ENCODE peak calls at places on chromosomes 2 and 18, in five cellular contexts. U is trophoblast cell, P is mesenchymal stem cell, H is H9, Z is neuronal stem cell. X is an unnamed sample.

GRCh38 chr18:9653390-9653789 is 39.0 kb upstream of the PPP4R1 start:
- DNase-seq in P (peak), Z (no peak), H (no peak), U (no peak), X (no peak)

GRCh38 chr2:61759718-61760117 is 94.1 kb downstream of the FAM161A start:
- DNase-seq in H (no peak), U (no peak), Z (no peak), P (peak), X (no peak)

GRCh38 chr2:237191693-237192076 is 106.0 kb downstream of the COPS8 start:
- DNase-seq in Z (no peak), H (no peak), U (no peak), P (no peak), X (no peak)

GRCh38 chr2:43003702-43004101 is 211.3 kb upstream of the HAAO start:
- DNase-seq in H (no peak), U (no peak), Z (no peak), P (no peak), X (no peak)

GRCh38 chr2:173884403-173884802 is 80.8 kb downstream of the SP3 start:
- DNase-seq in H (peak), P (peak), Z (peak), U (peak), X (no peak)

GRCh38 chr2:8378016-8378810 is 303.6 kb upstream of the ID2 start:
- DNase-seq in H (no peak), P (no peak), U (no peak), Z (no peak), X (no peak)

GRCh38 chr2:123738643-123739042 is 286.4 kb upstream of the CNTNAP5 start:
- DNase-seq in H (no peak), Z (no peak), P (peak), U (peak), X (no peak)

GRCh38 chr2:101787097-101787496 is 89.6 kb downstream of the MAP4K4 start:
- DNase-seq in P (no peak), H (no peak), Z (no peak), U (no peak), X (no peak)

GRCh38 chr18:35162995-35163394 is 77.8 kb upstream of the ZNF397 start:
- DNase-seq in Z (no peak), U (no peak), H (no peak), P (no peak), X (no peak)

GRCh38 chr2:85647823-85648526 is 20.0 kb downstream of the SFTPB start:
- DNase-seq in Z (no peak), H (no peak), P (no peak), U (no peak), X (no peak)

GRCh38 chr2:113198790-113199612 is 25.2 kb downstream of the PSD4 start:
- DNase-seq in U (peak), Z (peak), H (peak), P (peak), X (peak)

GRCh38 chr2:20213651-20214565 is 11.0 kb downstream of the SDC1 start:
- DNase-seq in P (no peak), Z (no peak), U (peak), H (no peak), X (no peak)

GRCh38 chr18:48790869-48791635 is 159.7 kb downstream of the SMAD7 start:
- DNase-seq in Z (no peak), H (no peak), P (no peak), U (no peak), X (no peak)

GRCh38 chr18:44986933-44987332 is 306.2 kb downstream of the SETBP1 start:
- DNase-seq in H (no peak), Z (no peak), U (peak), P (peak), X (no peak)

GRCh38 chr18:14979875-14980274 is 231.9 kb downstream of the ANKRD30B start:
- DNase-seq in H (no peak), P (no peak), U (no peak), Z (no peak), X (no peak)

GRCh38 chr2:96507957-96508520 is 2.9 kb upstream of the NEURL3 start:
- DNase-seq in Z (peak), P (peak), H (peak), U (peak), X (peak)

GRCh38 chr2:121237980-121238665 is 46.9 kb downstream of the TFCP2L1 start:
- DNase-seq in U (no peak), Z (no peak), H (no peak), P (no peak), X (no peak)

GRCh38 chr2:151771599-151772358 is 37.5 kb upstream of the NEB start:
- DNase-seq in H (no peak), P (peak), U (peak), Z (no peak), X (no peak)

GRCh38 chr18:33837191-33837590 is 259.2 kb downstream of the ASXL3 start:
- DNase-seq in Z (no peak), U (no peak), P (no peak), H (no peak), X (no peak)

GRCh38 chr2:239482801-239483712 is 82.2 kb upstream of the HDAC4 start:
- DNase-seq in H (no peak), U (no peak), Z (no peak), P (no peak), X (no peak)

GRCh38 chr2:200396726-200397348 is 90.3 kb downstream of the SPATS2L start:
- DNase-seq in P (peak), H (no peak), U (no peak), Z (no peak), X (no peak)

GRCh38 chr2:190407662-190408537 is at the start of gene MFSD6:
- DNase-seq in U (peak), Z (peak), H (peak), P (no peak), X (no peak)

GRCh38 chr2:177675256-177676220 is 283.0 kb downstream of the AGPS start:
- DNase-seq in U (no peak), P (no peak), Z (no peak), H (no peak), X (no peak)

GRCh38 chr2:207224814-207225482 is 59.2 kb upstream of the KLF7 start:
- DNase-seq in U (no peak), P (no peak), Z (no peak), H (no peak), X (no peak)

GRCh38 chr2:159228006-159228655 is 58.4 kb downstream of the WDSUB1 start:
- DNase-seq in H (no peak), U (no peak), P (no peak), Z (no peak), X (peak)

GRCh38 chr2:120938132-120938771 is 202.6 kb downstream of the GLI2 start:
- DNase-seq in Z (no peak), H (no peak), U (no peak), P (peak), X (no peak)

GRCh38 chr2:174438146-174438886 is 42.8 kb downstream of the SCRN3 start:
- DNase-seq in P (no peak), U (no peak), Z (no peak), H (no peak), X (no peak)

GRCh38 chr18:76687271-76688006 is 134.9 kb upstream of the ZNF236 start:
- DNase-seq in H (no peak), U (no peak), P (peak), Z (no peak), X (no peak)

GRCh38 chr2:60819155-60819862 is 62.1 kb upstream of the REL start:
- DNase-seq in Z (no peak), U (no peak), H (no peak), P (no peak), X (no peak)

GRCh38 chr2:199850718-199851498 is at the start of gene FTCDNL1:
- DNase-seq in P (peak), Z (peak), U (peak), H (peak), X (no peak)

GRCh38 chr2:222271854-222272253 is 26.9 kb downstream of the PAX3 start:
- DNase-seq in P (no peak), H (no peak), U (no peak), Z (no peak), X (no peak)

GRCh38 chr2:219331560-219332213 is 857 bp downstream of the RESP18 start:
- DNase-seq in P (peak), H (peak), U (peak), Z (peak), X (peak)

GRCh38 chr18:77090546-77091200 is 41.9 kb downstream of the MBP start:
- DNase-seq in Z (no peak), U (peak), H (no peak), P (no peak), X (no peak)

GRCh38 chr2:219157396-219157795 is 3.2 kb downstream of the NHEJ1 start:
- DNase-seq in U (no peak), H (no peak), P (no peak), Z (no peak), X (no peak)

GRCh38 chr2:231212329-231212845 is 14.0 kb downstream of the ARMC9 start:
- DNase-seq in U (no peak), Z (no peak), P (no peak), H (no peak), X (no peak)

DNA sequence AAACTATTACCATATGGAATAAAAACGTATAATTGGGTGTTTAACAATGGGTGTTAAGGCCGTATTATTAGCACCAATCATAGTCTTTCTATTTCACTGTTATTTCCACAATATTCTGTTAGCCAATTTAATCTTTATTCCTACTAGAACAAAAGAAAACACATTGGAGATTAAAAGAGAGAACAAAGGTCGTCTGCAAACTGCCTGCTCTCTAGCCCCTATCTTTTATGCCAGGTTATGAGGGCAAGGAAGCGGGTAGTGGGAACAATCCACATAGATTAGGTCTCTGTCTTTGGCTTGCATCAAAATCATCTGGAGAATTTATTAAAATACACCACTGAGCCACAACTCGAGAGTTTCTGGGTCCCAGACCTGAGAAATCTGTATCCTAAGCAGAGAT is 69.3 kb upstream of the DSC1 start:
- DNase-seq in P (no peak), U (no peak), Z (no peak), H (no peak), X (no peak)
- H2BK12ac ChIP-seq in P (no peak), U (no peak), Z (no peak), H (no peak), X (no peak)

GRCh38 chr2:23918837-23919489 is 8.0 kb downstream of the ATAD2B start:
- DNase-seq in H (no peak), P (no peak), Z (no peak), U (no peak), X (no peak)
- H2BK12ac ChIP-seq in H (no peak), P (no peak), Z (no peak), U (no peak), X (no peak)

GRCh38 chr2:1599301-1600085 is 144.8 kb downstream of the PXDN start:
- DNase-seq in Z (no peak), H (no peak), P (no peak), U (no peak), X (no peak)
- H2BK12ac ChIP-seq in Z (no peak), H (no peak), P (peak), U (no peak), X (no peak)

GRCh38 chr2:128750328-128751165 is 431.9 kb upstream of the HS6ST1 start:
- DNase-seq in P (no peak), Z (no peak), U (no peak), H (no peak), X (no peak)
- H2BK12ac ChIP-seq in P (no peak), Z (no peak), U (no peak), H (no peak), X (no peak)

GRCh38 chr18:73577365-73577764 is 570.3 kb downstream of the FBXO15 start:
- DNase-seq in H (no peak), Z (no peak), P (no peak), U (no peak), X (no peak)

DNA sequence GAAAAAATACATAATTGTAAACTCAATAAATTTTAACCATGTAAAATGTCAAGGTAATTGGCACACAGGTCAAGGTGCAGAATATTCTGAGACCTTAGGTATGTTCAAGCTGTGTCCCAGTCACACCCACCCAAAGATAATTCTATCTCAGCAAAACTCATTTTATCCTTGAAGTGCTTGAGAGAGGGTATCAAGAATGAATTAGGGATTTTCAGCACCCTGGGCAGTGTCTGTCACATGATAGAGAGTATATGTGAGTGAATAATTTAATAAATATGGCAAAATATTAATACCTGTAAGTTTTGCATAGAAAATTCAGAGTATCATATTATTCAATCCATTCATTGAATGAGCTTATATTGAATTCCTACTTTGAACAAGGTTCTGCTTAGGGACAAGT is 567.9 kb downstream of the FBXO15 start:
- DNase-seq in Z (no peak), P (no peak), H (no peak), U (no peak), X (no peak)
- H2BK12ac ChIP-seq in Z (no peak), P (no peak), H (no peak), U (no peak), X (no peak)

GRCh38 chr2:15136639-15137038 is 424.5 kb downstream of the NBAS start:
- DNase-seq in H (no peak), U (no peak), Z (no peak), P (no peak), X (no peak)
- H2BK12ac ChIP-seq in H (no peak), U (no peak), Z (no peak), P (no peak), X (no peak)

DNA sequence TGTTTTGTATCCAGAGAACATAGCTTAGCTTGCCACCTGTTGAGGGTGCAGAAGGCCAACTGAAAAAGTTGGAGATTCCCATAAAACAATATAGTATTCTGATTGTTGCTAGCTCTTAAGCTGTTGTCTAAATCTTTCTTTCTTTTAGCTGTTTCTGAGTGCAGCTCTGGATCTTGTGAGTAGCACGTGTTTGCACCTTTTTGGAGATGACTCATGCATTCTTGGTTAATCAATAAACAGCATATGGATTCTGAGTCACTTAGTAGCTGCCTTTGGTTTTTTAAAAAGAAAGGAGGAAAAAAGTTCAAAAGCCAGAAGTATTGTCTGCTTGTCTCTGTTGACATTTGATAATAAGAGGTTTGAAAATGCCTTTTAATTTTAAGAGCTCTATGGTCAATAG is 483.0 kb upstream of the FSIP2 start:
- DNase-seq in U (no peak), P (peak), Z (no peak), H (no peak), X (no peak)
- H2BK12ac ChIP-seq in U (no peak), P (no peak), Z (no peak), H (no peak), X (no peak)

GRCh38 chr18:23648456-23648855 is 14.3 kb downstream of the ANKRD29 start:
- DNase-seq in P (no peak), U (no peak), H (no peak), Z (no peak), X (no peak)
- H2BK12ac ChIP-seq in P (no peak), U (no peak), H (no peak), Z (no peak), X (no peak)

GRCh38 chr2:5710615-5711014 is 18.4 kb downstream of the SOX11 start:
- DNase-seq in Z (no peak), H (no peak), U (no peak), P (no peak), X (no peak)

DNA sequence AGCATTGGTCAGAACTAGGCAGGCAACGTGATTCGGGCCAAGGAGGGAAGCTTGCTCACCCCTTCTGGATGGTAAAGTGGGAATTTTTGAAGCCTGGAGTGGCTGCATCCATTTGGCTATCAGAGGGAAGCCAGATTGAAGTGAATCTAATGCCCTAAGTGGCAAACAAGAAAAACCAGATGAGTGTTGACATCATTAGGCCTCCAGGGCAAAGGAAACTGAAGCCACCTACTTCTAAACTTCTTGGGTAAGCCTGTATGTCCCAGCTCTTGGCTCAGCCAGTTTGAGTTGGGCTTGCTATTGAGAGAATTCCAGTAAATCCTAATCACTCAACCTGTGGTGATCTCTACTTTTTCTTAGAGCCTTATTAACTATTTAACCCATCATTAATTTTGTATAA is 20.9 kb downstream of the SOX11 start:
- DNase-seq in H (no peak), P (no peak), U (peak), Z (no peak), X (no peak)
- H2BK12ac ChIP-seq in H (no peak), P (no peak), U (no peak), Z (no peak), X (no peak)